ENCODE peak calls at places on chromosomes 6 and 20, in five cellular contexts. One of them, this sample, is unnamed.

GRCh38 chr6:14559754-14560527 is 442.4 kb downstream of the CD83 start:
- DNase-seq in Karpas-422: no peak
- DNase-seq in HCT116: no peak
- DNase-seq in GM23248: peak; percentile 50
- DNase-seq in GM23338: no peak
- DNase-seq in this sample: peak; percentile 75

GRCh38 chr20:40584128-40584819 is 104.8 kb downstream of the MAFB start:
- DNase-seq in Karpas-422: no peak
- DNase-seq in HCT116: no peak
- DNase-seq in GM23248: no peak
- DNase-seq in GM23338: no peak
- DNase-seq in this sample: no peak

GRCh38 chr20:51392625-51393186 is 149.8 kb downstream of the NFATC2 start:
- DNase-seq in Karpas-422: no peak
- DNase-seq in HCT116: no peak
- DNase-seq in GM23248: no peak
- DNase-seq in GM23338: no peak
- DNase-seq in this sample: no peak

GRCh38 chr6:27275025-27275956 is 27.8 kb downstream of the PRSS16 start:
- DNase-seq in Karpas-422: no peak
- DNase-seq in HCT116: peak; percentile 38
- DNase-seq in GM23248: no peak
- DNase-seq in GM23338: peak; percentile 70
- DNase-seq in this sample: peak; percentile 21

GRCh38 chr6:252775-253526 is 39.3 kb upstream of the DUSP22 start:
- DNase-seq in Karpas-422: no peak
- DNase-seq in HCT116: no peak
- DNase-seq in GM23248: peak; percentile 24
- DNase-seq in GM23338: no peak
- DNase-seq in this sample: no peak

GRCh38 chr6:34934516-34934915 is 45.5 kb downstream of the ANKS1A start:
- DNase-seq in Karpas-422: no peak
- DNase-seq in HCT116: no peak
- DNase-seq in GM23248: no peak
- DNase-seq in GM23338: no peak
- DNase-seq in this sample: peak; percentile 33

GRCh38 chr20:6560978-6561377 is 206.5 kb upstream of the BMP2 start:
- DNase-seq in Karpas-422: no peak
- DNase-seq in HCT116: no peak
- DNase-seq in GM23248: no peak
- DNase-seq in GM23338: no peak
- DNase-seq in this sample: peak; percentile 17

GRCh38 chr6:67814262-67814661 is 820.8 kb upstream of the ADGRB3 start:
- DNase-seq in Karpas-422: no peak
- DNase-seq in HCT116: no peak
- DNase-seq in GM23248: no peak
- DNase-seq in GM23338: no peak
- DNase-seq in this sample: no peak

GRCh38 chr20:57651977-57652864 is 32.0 kb upstream of the ZBP1 start:
- DNase-seq in Karpas-422: no peak
- DNase-seq in HCT116: no peak
- DNase-seq in GM23248: no peak
- DNase-seq in GM23338: no peak
- DNase-seq in this sample: no peak

GRCh38 chr6:24093381-24093780 is 32.6 kb upstream of the NRSN1 start:
- DNase-seq in Karpas-422: no peak
- DNase-seq in HCT116: no peak
- DNase-seq in GM23248: peak; percentile 36
- DNase-seq in GM23338: no peak
- DNase-seq in this sample: no peak

GRCh38 chr6:163262080-163262479 is 152.4 kb upstream of the QKI start:
- DNase-seq in Karpas-422: no peak
- DNase-seq in HCT116: no peak
- DNase-seq in GM23248: no peak
- DNase-seq in GM23338: no peak
- DNase-seq in this sample: no peak

GRCh38 chr20:40081653-40082052 is 607.4 kb downstream of the MAFB start:
- DNase-seq in Karpas-422: no peak
- DNase-seq in HCT116: no peak
- DNase-seq in GM23248: no peak
- DNase-seq in GM23338: no peak
- DNase-seq in this sample: no peak

GRCh38 chr6:137877113-137877512 is 10.1 kb downstream of the TNFAIP3 start:
- DNase-seq in Karpas-422: no peak
- DNase-seq in HCT116: no peak
- DNase-seq in GM23248: no peak
- DNase-seq in GM23338: no peak
- DNase-seq in this sample: no peak

GRCh38 chr6:119887671-119888070 is 538.1 kb upstream of the MAN1A1 start:
- DNase-seq in Karpas-422: no peak
- DNase-seq in HCT116: no peak
- DNase-seq in GM23248: no peak
- DNase-seq in GM23338: no peak
- DNase-seq in this sample: no peak

GRCh38 chr20:2899243-2899642 is 26.0 kb downstream of the PTPRA start:
- DNase-seq in Karpas-422: no peak
- DNase-seq in HCT116: no peak
- DNase-seq in GM23248: no peak
- DNase-seq in GM23338: no peak
- DNase-seq in this sample: no peak

GRCh38 chr6:106527979-106528378 is 101.3 kb downstream of the RTN4IP1 start:
- DNase-seq in Karpas-422: no peak
- DNase-seq in HCT116: peak; percentile 83
- DNase-seq in GM23248: peak; percentile 94
- DNase-seq in GM23338: no peak
- DNase-seq in this sample: peak; percentile 88

GRCh38 chr6:106529438-106529837 is 99.9 kb downstream of the RTN4IP1 start:
- DNase-seq in Karpas-422: no peak
- DNase-seq in HCT116: no peak
- DNase-seq in GM23248: no peak
- DNase-seq in GM23338: no peak
- DNase-seq in this sample: no peak

GRCh38 chr6:106530026-106530425 is 99.3 kb downstream of the RTN4IP1 start:
- DNase-seq in Karpas-422: no peak
- DNase-seq in HCT116: no peak
- DNase-seq in GM23248: peak; percentile 26
- DNase-seq in GM23338: no peak
- DNase-seq in this sample: no peak

GRCh38 chr6:106527111-106527510 is 102.2 kb downstream of the RTN4IP1 start:
- DNase-seq in Karpas-422: no peak
- DNase-seq in HCT116: no peak
- DNase-seq in GM23248: peak; percentile 55
- DNase-seq in GM23338: no peak
- DNase-seq in this sample: peak; percentile 41

DNA sequence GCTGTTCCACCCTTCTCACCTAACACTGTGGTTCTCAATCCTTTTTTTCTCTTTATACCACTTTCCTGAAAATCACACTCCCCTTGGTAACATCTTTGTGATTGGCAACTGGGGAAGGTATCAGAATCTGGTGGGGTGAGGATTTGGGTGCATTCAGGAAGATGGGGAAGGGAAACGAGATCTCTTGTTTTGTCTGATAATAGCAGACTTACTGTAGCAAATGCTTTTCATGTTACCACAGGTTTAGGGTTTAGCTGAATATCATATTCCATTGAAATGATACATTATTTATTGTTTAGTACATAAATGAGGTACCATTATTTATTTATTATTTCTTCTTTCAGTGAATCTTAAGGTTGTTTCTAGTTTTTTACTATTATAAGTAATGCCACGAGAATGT is 100.8 kb downstream of the RTN4IP1 start:
- DNase-seq in Karpas-422: no peak
- DNase-seq in HCT116: no peak
- DNase-seq in GM23248: no peak
- DNase-seq in GM23338: no peak
- DNase-seq in this sample: no peak
- H3K36me3 ChIP-seq in Karpas-422: peaks cover 74% of the 10 kb centered on the region
- H3K36me3 ChIP-seq in HCT116: no peaks in the 10 kb centered on the region
- H3K36me3 ChIP-seq in GM23248: no peaks in the 10 kb centered on the region
- H3K36me3 ChIP-seq in GM23338: no peaks in the 10 kb centered on the region
- H3K36me3 ChIP-seq in this sample: peaks cover 18% of the 10 kb centered on the region

GRCh38 chr6:141426400-141426980 is 706.2 kb upstream of the GJE1 start:
- DNase-seq in Karpas-422: no peak
- DNase-seq in HCT116: no peak
- DNase-seq in GM23248: peak; percentile 4
- DNase-seq in GM23338: no peak
- DNase-seq in this sample: no peak
- H3K9me2 ChIP-seq in Karpas-422: no peaks in the 10 kb centered on the region
- H3K9me2 ChIP-seq in HCT116: no peaks in the 10 kb centered on the region
- H3K9me2 ChIP-seq in GM23248: no peaks in the 10 kb centered on the region
- H3K9me2 ChIP-seq in GM23338: peaks cover 12% of the 10 kb centered on the region
- H3K9me2 ChIP-seq in this sample: no peaks in the 10 kb centered on the region

DNA sequence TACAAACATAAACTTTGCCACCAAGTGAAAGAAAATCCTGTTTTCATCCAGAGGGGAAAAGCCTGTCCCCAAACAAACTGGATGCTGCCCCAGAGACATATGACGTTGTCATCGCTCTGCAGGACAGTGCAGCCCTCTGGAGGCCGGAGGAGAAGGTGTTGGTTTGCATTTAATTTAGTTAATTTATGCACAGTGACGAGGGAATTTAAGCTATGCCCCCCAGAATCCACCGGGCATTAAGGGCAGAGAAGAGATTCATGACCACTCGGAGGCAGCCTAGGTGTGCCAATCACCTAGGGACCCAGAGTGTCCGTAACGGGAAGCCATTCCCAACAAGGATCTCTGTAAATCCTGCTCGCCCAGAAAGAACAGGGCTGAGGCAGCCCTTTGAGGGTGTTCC is 45.1 kb downstream of the NINL start:
- DNase-seq in Karpas-422: peak; percentile 76
- DNase-seq in HCT116: peak; percentile 16
- DNase-seq in GM23248: peak; percentile 76
- DNase-seq in GM23338: peak; percentile 86
- DNase-seq in this sample: peak; percentile 39
- H3K4me3 ChIP-seq in Karpas-422: peak overlapping the region; percentile 55
- H3K4me3 ChIP-seq in HCT116: no peak overlapping the region
- H3K4me3 ChIP-seq in GM23248: peak overlapping the region; percentile 68
- H3K4me3 ChIP-seq in GM23338: no peak overlapping the region
- H3K4me3 ChIP-seq in this sample: no peak overlapping the region

GRCh38 chr20:34421766-34422466 is 58.8 kb downstream of the ITCH start:
- DNase-seq in Karpas-422: no peak
- DNase-seq in HCT116: no peak
- DNase-seq in GM23248: no peak
- DNase-seq in GM23338: no peak
- DNase-seq in this sample: no peak

GRCh38 chr20:34426026-34426425 is 63.0 kb downstream of the ITCH start:
- DNase-seq in Karpas-422: no peak
- DNase-seq in HCT116: no peak
- DNase-seq in GM23248: peak; percentile 56
- DNase-seq in GM23338: no peak
- DNase-seq in this sample: no peak

GRCh38 chr20:34415079-34415478 is 52.0 kb downstream of the ITCH start:
- DNase-seq in Karpas-422: peak; percentile 63
- DNase-seq in HCT116: no peak
- DNase-seq in GM23248: no peak
- DNase-seq in GM23338: no peak
- DNase-seq in this sample: no peak

GRCh38 chr20:34420146-34420545 is 57.1 kb downstream of the ITCH start:
- DNase-seq in Karpas-422: no peak
- DNase-seq in HCT116: no peak
- DNase-seq in GM23248: no peak
- DNase-seq in GM23338: no peak
- DNase-seq in this sample: peak; percentile 12

GRCh38 chr20:34420975-34421374 is 57.9 kb downstream of the ITCH start:
- DNase-seq in Karpas-422: no peak
- DNase-seq in HCT116: no peak
- DNase-seq in GM23248: no peak
- DNase-seq in GM23338: no peak
- DNase-seq in this sample: no peak
- H3K36me3 ChIP-seq in Karpas-422: peaks cover 9% of the 10 kb centered on the region
- H3K36me3 ChIP-seq in HCT116: peaks cover 7% of the 10 kb centered on the region
- H3K36me3 ChIP-seq in GM23248: peaks cover 57% of the 10 kb centered on the region
- H3K36me3 ChIP-seq in GM23338: peaks cover 10% of the 10 kb centered on the region
- H3K36me3 ChIP-seq in this sample: peaks cover 23% of the 10 kb centered on the region

DNA sequence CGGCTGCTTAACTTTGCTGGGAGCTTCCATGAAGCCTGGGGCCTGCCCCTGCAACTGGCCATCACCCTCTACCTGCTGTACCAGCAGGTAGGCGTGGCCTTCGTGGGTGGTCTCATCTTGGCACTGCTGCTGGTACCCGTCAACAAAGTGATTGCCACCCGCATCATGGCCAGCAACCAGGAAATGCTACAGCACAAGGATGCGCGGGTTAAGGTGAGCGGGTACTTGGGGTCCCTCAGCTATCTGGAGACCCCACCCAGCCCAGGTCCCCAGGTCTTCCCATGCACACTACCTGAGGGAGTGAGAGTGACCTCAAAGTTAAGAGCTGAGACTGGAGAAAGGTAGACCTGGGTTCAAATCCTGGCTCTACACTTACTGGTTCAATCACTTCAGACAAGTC is 5.8 kb downstream of the ABCC10 start:
- DNase-seq in Karpas-422: no peak
- DNase-seq in HCT116: no peak
- DNase-seq in GM23248: no peak
- DNase-seq in GM23338: no peak
- DNase-seq in this sample: no peak
- H3K9me2 ChIP-seq in Karpas-422: no peaks in the 10 kb centered on the region
- H3K9me2 ChIP-seq in HCT116: no peaks in the 10 kb centered on the region
- H3K9me2 ChIP-seq in GM23248: no peaks in the 10 kb centered on the region
- H3K9me2 ChIP-seq in GM23338: no peaks in the 10 kb centered on the region
- H3K9me2 ChIP-seq in this sample: no peaks in the 10 kb centered on the region